ENCODE peak calls at places on chromosomes 2 and 18, in eight cellular contexts. C is fibroblast of lung, F is GM20000, V is left ventricle myocardium inferior, W is RWPE1, R is astrocyte of the cerebellum, Q is H1, A is B cell. M is an unnamed sample.

GRCh38 chr2:102664439-102665042 is 45.2 kb downstream of the SLC9A2 start:
- DNase-seq in C (peak), F (peak), V (no peak), W (peak), R (no peak), Q (no peak), A (no peak), M (no peak)

GRCh38 chr18:46338213-46338612 is 234.0 kb downstream of the HAUS1 start:
- DNase-seq in C (no peak), F (no peak), V (no peak), W (no peak), R (no peak), Q (no peak), A (no peak), M (no peak)

GRCh38 chr2:72891091-72891818 is 4.0 kb downstream of the SPR start:
- DNase-seq in C (peak), F (no peak), V (no peak), W (no peak), R (no peak), Q (no peak), A (no peak), M (no peak)

GRCh38 chr2:117481608-117482007 is 332.9 kb upstream of the DDX18 start:
- DNase-seq in C (no peak), F (no peak), V (no peak), W (no peak), R (no peak), Q (no peak), A (no peak), M (no peak)

GRCh38 chr2:66013456-66013855 is 421.5 kb upstream of the MEIS1 start:
- DNase-seq in C (no peak), F (no peak), V (no peak), W (peak), R (no peak), Q (no peak), A (no peak), M (no peak)

GRCh38 chr2:33034784-33035183 is 88.0 kb downstream of the LTBP1 start:
- DNase-seq in C (peak), F (no peak), V (no peak), W (peak), R (peak), Q (no peak), A (peak), M (no peak)

GRCh38 chr2:142881619-142882018 is 4.2 kb downstream of the KYNU start:
- DNase-seq in C (no peak), F (no peak), V (no peak), W (no peak), R (no peak), Q (no peak), A (no peak), M (no peak)

GRCh38 chr2:45935791-45936622 is 284.5 kb downstream of the PRKCE start:
- DNase-seq in C (peak), F (peak), V (peak), W (peak), R (peak), Q (peak), A (peak), M (no peak)

GRCh38 chr2:69600425-69600824 is 43.1 kb downstream of the AAK1 start:
- DNase-seq in C (no peak), F (no peak), V (no peak), W (no peak), R (no peak), Q (no peak), A (no peak), M (no peak)

GRCh38 chr2:73979021-73979420 is 5.7 kb upstream of the TET3 start:
- DNase-seq in C (no peak), F (peak), V (no peak), W (no peak), R (no peak), Q (no peak), A (no peak), M (no peak)

GRCh38 chr2:122563781-122564180 is 808.3 kb downstream of the TSN start:
- DNase-seq in C (no peak), F (no peak), V (no peak), W (no peak), R (no peak), Q (no peak), A (no peak), M (no peak)

GRCh38 chr2:71455741-71456569 is 2.6 kb downstream of the DYSF start:
- DNase-seq in C (peak), F (peak), V (peak), W (no peak), R (no peak), Q (peak), A (no peak), M (no peak)

GRCh38 chr2:64459575-64459974 is 5.6 kb downstream of the LGALSL start:
- DNase-seq in C (no peak), F (no peak), V (no peak), W (no peak), R (no peak), Q (no peak), A (no peak), M (no peak)

GRCh38 chr2:187934692-187935091 is 357.0 kb upstream of the GULP1 start:
- DNase-seq in C (no peak), F (no peak), V (no peak), W (no peak), R (no peak), Q (no peak), A (no peak), M (no peak)

GRCh38 chr2:69616755-69617154 is 26.8 kb downstream of the AAK1 start:
- DNase-seq in C (peak), F (peak), V (no peak), W (peak), R (no peak), Q (no peak), A (no peak), M (peak)

GRCh38 chr2:127733816-127734537 is 32.7 kb downstream of the SFT2D3 start:
- DNase-seq in C (peak), F (no peak), V (no peak), W (no peak), R (no peak), Q (no peak), A (no peak), M (no peak)

GRCh38 chr18:61334951-61335736 is 1.9 kb downstream of the CDH20 start:
- DNase-seq in C (no peak), F (no peak), V (no peak), W (no peak), R (no peak), Q (no peak), A (no peak), M (no peak)

GRCh38 chr2:59786684-59787083 is 766.8 kb downstream of the BCL11A start:
- DNase-seq in C (no peak), F (no peak), V (no peak), W (no peak), R (no peak), Q (no peak), A (no peak), M (no peak)

GRCh38 chr2:241666627-241667400 is 19.8 kb downstream of the DTYMK start:
- DNase-seq in C (peak), F (no peak), V (no peak), W (no peak), R (peak), Q (no peak), A (no peak), M (no peak)

GRCh38 chr2:152613235-152613634 is 104.0 kb downstream of the PRPF40A start:
- DNase-seq in C (peak), F (peak), V (no peak), W (no peak), R (no peak), Q (no peak), A (no peak), M (no peak)

GRCh38 chr18:75896865-75897264 is 469.4 kb upstream of the SMIM21 start:
- DNase-seq in C (peak), F (no peak), V (no peak), W (peak), R (no peak), Q (no peak), A (no peak), M (no peak)

GRCh38 chr2:74587664-74588277 is 33.3 kb downstream of the DOK1 start:
- DNase-seq in C (peak), F (peak), V (peak), W (peak), R (peak), Q (peak), A (peak), M (peak)

GRCh38 chr18:80245781-80246655 is 1.3 kb downstream of the PARD6G start:
- DNase-seq in C (peak), F (no peak), V (no peak), W (peak), R (no peak), Q (no peak), A (no peak), M (no peak)

GRCh38 chr18:69845588-69846506 is 101.8 kb downstream of the CD226 start:
- DNase-seq in C (peak), F (no peak), V (no peak), W (no peak), R (no peak), Q (no peak), A (no peak), M (no peak)

GRCh38 chr18:28078298-28078697 is 98.6 kb downstream of the CDH2 start:
- DNase-seq in C (peak), F (no peak), V (no peak), W (no peak), R (no peak), Q (no peak), A (no peak), M (no peak)

DNA sequence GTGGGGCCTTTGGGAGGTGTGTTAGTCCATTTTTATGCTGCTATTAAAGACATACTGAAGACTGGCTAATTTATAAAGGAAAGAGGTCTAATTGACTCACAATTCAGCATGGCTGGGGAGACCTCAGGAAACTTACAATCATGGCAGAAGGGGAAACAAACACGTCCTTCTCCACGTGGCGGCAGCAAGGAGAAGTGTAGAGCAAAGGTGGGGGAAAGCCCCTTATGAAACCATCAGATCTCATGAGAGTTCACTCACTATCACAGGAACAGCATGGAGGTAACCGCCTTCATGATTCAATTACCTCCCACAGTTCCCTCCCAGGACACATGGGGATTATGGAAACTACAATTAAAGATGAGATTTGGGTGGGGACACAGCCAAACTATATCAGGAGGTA is 187.1 kb upstream of the OSR1 start:
- DNase-seq in C (no peak), F (no peak), V (no peak), W (no peak), R (no peak), Q (no peak), A (no peak), M (no peak)
- TF ChIP-seq CTCF in C (no peak), F (no peak), V (no peak), W (no peak), R (no peak), Q (no peak), A (no peak), M (no peak)

DNA sequence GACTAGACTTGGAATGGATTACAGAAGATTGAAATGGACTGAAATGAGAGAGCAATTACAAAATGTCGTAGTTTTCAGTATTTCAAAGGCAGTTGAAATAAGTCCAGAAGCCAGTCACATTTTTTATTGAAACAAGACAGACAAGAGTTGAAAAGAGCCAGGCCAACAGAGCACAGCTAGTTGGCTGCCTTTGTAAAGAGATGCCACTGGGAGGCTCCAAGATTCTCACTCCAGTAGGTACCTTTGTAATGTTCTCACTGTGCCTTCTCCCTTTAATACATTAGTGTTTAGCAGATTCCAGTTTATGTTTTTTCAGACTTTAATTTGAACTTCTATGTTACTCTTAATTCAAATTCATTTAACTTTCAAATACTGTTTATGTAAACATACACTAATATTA is 234.8 kb downstream of the DSEL start:
- DNase-seq in C (no peak), F (no peak), V (no peak), W (no peak), R (no peak), Q (no peak), A (no peak), M (no peak)
- TF ChIP-seq CTCF in C (no peak), F (no peak), V (no peak), W (no peak), R (no peak), Q (no peak), A (no peak), M (no peak)

DNA sequence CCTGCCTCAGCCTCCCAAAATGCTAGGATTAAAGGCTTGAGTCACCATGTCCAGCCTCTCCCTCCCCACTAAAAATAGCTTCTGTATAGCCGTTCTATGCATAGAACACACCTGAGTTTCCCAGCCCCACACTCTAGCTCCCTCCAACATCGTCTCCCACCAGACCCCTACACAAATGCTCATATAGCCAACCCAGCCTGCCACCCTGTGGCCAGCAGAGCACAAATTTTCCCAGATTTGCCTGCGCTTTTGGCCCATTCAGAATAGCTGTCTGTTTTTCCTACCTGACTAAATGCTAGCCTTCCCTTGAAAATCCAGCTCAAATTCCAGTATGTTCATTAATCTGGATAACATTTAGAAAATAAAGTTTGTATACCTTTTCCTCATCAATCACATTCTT is 22.8 kb downstream of the TRABD2A start:
- DNase-seq in C (no peak), F (no peak), V (no peak), W (no peak), R (no peak), Q (no peak), A (no peak), M (no peak)
- TF ChIP-seq CTCF in C (peak), F (no peak), V (peak), W (no peak), R (peak), Q (peak), A (no peak), M (no peak)

DNA sequence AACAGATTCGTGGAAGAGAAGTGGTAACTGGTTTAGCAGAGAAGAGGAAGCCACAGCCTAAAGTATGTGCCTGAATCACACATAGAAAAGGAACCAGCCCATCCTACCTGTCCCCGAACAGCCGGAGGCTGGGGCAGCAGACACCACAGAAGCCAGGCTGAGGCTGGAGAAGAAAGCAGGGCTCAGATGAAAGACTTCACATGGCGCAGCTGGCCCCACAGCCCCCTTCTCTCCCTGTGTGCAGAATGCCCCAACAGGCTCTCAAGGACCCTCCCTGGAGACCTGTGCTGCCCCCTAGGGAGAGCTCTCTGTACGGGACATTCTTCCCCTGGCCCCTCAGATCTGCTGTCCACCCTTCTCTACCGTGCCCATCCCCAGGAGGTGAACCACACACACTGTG is 83.5 kb upstream of the RAB12 start:
- DNase-seq in C (no peak), F (peak), V (no peak), W (no peak), R (no peak), Q (peak), A (no peak), M (no peak)
- TF ChIP-seq CTCF in C (no peak), F (no peak), V (no peak), W (no peak), R (no peak), Q (peak), A (no peak), M (no peak)

GRCh38 chr2:41400057-41400665 is 647.7 kb upstream of the PKDCC start:
- DNase-seq in C (peak), F (no peak), V (no peak), W (no peak), R (no peak), Q (peak), A (no peak), M (no peak)
- TF ChIP-seq CTCF in C (peak), F (no peak), V (peak), W (no peak), R (peak), Q (peak), A (no peak), M (no peak)

M was measured in natural killer cell.